ENCODE peak calls at places on chromosomes 5 and 9, in ten cellular contexts. T is prostate gland; U is tibial artery; I is CD8-positive, alpha-beta T cell; W is RWPE2; C is right lobe of liver; K is hepatocyte; Q is GM23248; J is endothelial cell of umbilical vein; D is heart right ventricle. S is an unnamed sample.
A peak's percentile ranks its signal among the peaks of the same experiment; 100 is the strongest.

GRCh38 chr5:2841208-2841607 is 89.7 kb upstream of the IRX2 start:
- DNase-seq in T (no peak), U (no peak), I (no peak), W (no peak), C (no peak), K (no peak), Q (no peak), J (no peak), D (no peak), S (no peak)

GRCh38 chr9:108300296-108301287 is 555.2 kb downstream of the ACTL7B start:
- DNase-seq in T (no peak), U (no peak), I (no peak), W (no peak), C (no peak), K (no peak), Q (no peak), J (no peak), D (no peak), S (no peak)

GRCh38 chr5:1228121-1228520 is 2.9 kb downstream of the SLC6A18 start:
- DNase-seq in T (no peak), U (no peak), I (no peak), W (no peak), C (no peak), K (no peak), Q (no peak), J (no peak), D (no peak), S (no peak)

GRCh38 chr5:96257904-96258303 is 175.1 kb downstream of the PCSK1 start:
- DNase-seq in T (no peak), U (no peak), I (no peak), W (no peak), C (no peak), K (no peak), Q (peak; percentile 89), J (no peak), D (no peak), S (no peak)

GRCh38 chr9:95852059-95853032 is 23.1 kb upstream of the ERCC6L2 start:
- DNase-seq in T (no peak), U (no peak), I (no peak), W (no peak), C (no peak), K (no peak), Q (peak; percentile 75), J (peak; percentile 63), D (no peak), S (peak; percentile 11)

GRCh38 chr9:123343428-123344272 is 12.3 kb upstream of the CRB2 start:
- DNase-seq in T (no peak), U (no peak), I (no peak), W (no peak), C (no peak), K (no peak), Q (peak; percentile 81), J (no peak), D (no peak), S (no peak)

GRCh38 chr9:98373622-98374021 is 118.2 kb upstream of the TBC1D2 start:
- DNase-seq in T (no peak), U (no peak), I (no peak), W (no peak), C (no peak), K (no peak), Q (peak; percentile 76), J (no peak), D (no peak), S (no peak)

GRCh38 chr5:79795764-79796398 is 106.2 kb downstream of the CMYA5 start:
- DNase-seq in T (no peak), U (no peak), I (no peak), W (no peak), C (peak; percentile 53), K (peak; percentile 13), Q (peak; percentile 23), J (no peak), D (peak; percentile 71), S (peak; percentile 26)

GRCh38 chr5:54063817-54064216 is 246.6 kb downstream of the ARL15 start:
- DNase-seq in T (no peak), U (no peak), I (no peak), W (no peak), C (no peak), K (no peak), Q (peak; percentile 84), J (no peak), D (no peak), S (no peak)

GRCh38 chr5:171743786-171744076 is 41.9 kb upstream of the SMIM23 start:
- DNase-seq in T (no peak), U (no peak), I (no peak), W (no peak), C (no peak), K (no peak), Q (no peak), J (no peak), D (no peak), S (no peak)

GRCh38 chr5:67639311-67639710 is 442.7 kb upstream of the CD180 start:
- DNase-seq in T (no peak), U (no peak), I (no peak), W (no peak), C (no peak), K (no peak), Q (no peak), J (no peak), D (peak; percentile 52), S (no peak)

GRCh38 chr5:150461231-150461630 is 11.7 kb upstream of the RPS14 start:
- DNase-seq in T (no peak), U (no peak), I (no peak), W (no peak), C (no peak), K (peak; percentile 37), Q (no peak), J (no peak), D (no peak), S (no peak)

GRCh38 chr5:139747583-139748504 is 47.8 kb upstream of the PSD2 start:
- DNase-seq in T (no peak), U (peak; percentile 46), I (peak; percentile 39), W (no peak), C (peak; percentile 88), K (peak; percentile 89), Q (peak; percentile 86), J (peak; percentile 21), D (peak; percentile 49), S (no peak)

GRCh38 chr9:69180200-69180599 is 6.1 kb downstream of the TJP2 start:
- DNase-seq in T (no peak), U (no peak), I (no peak), W (no peak), C (no peak), K (no peak), Q (no peak), J (no peak), D (no peak), S (no peak)
- H3K4me1 ChIP-seq in T (no peaks in the 10 kb centered on the region), U (peaks cover 67% of the 10 kb centered on the region), I (no peaks in the 10 kb centered on the region), W (peaks cover 64% of the 10 kb centered on the region), C (no peaks in the 10 kb centered on the region), K (peaks cover 46% of the 10 kb centered on the region), Q (peaks cover 23% of the 10 kb centered on the region), J (peaks cover 56% of the 10 kb centered on the region), D (peaks cover 42% of the 10 kb centered on the region), S (peaks cover 79% of the 10 kb centered on the region)

DNA sequence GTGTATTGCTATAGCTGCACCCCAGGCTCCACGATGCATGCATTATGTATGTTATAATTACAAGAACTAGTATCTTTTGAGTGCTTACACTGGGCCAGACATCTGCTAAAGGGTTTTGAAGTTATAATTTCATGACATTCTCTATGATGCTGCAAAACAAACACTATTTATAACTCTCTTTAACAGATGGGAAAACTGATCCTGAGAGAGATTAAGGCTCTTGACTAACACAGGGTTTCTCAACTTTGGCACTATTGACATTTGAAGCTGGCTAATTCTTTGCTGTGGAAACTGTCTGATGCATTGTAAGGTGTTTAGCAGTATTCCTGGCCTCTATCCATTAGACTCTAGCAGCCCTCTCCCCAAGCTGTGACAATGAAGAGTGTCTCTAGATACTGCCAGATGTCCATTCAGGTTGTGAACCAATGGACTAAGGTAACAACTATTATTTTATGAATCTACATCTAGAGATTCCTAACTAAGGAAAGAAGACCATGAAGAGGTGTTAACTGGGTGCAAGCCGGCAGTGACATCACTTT is 258.6 kb downstream of the ASTN2 start:
- DNase-seq in T (no peak), U (no peak), I (no peak), W (no peak), C (no peak), K (no peak), Q (no peak), J (no peak), D (no peak), S (no peak)
- H3K27me3 ChIP-seq in T (no peaks in the 10 kb centered on the region), U (no peaks in the 10 kb centered on the region), I (no peaks in the 10 kb centered on the region), W (no peaks in the 10 kb centered on the region), C (no peaks in the 10 kb centered on the region), K (no peaks in the 10 kb centered on the region), Q (no peaks in the 10 kb centered on the region), J (no peaks in the 10 kb centered on the region), D (no peaks in the 10 kb centered on the region), S (no peaks in the 10 kb centered on the region)

GRCh38 chr9:693460-694390 is 147.8 kb upstream of the DMRT1 start:
- DNase-seq in T (peak; percentile 61), U (peak; percentile 70), I (no peak), W (no peak), C (no peak), K (peak; percentile 40), Q (peak; percentile 90), J (peak; percentile 92), D (peak; percentile 81), S (no peak)
- H3K4me1 ChIP-seq in T (peaks cover 25% of the 10 kb centered on the region), U (peaks cover 89% of the 10 kb centered on the region), I (peaks cover 14% of the 10 kb centered on the region), W (peaks cover 63% of the 10 kb centered on the region), C (no peaks in the 10 kb centered on the region), K (peaks cover 38% of the 10 kb centered on the region), Q (peaks cover 68% of the 10 kb centered on the region), J (peaks cover 67% of the 10 kb centered on the region), D (peaks cover 68% of the 10 kb centered on the region), S (peaks cover 47% of the 10 kb centered on the region)

GRCh38 chr5:31626156-31626555 is 12.8 kb upstream of the PDZD2 start:
- DNase-seq in T (peak; percentile 67), U (no peak), I (no peak), W (no peak), C (peak; percentile 87), K (no peak), Q (no peak), J (no peak), D (peak; percentile 69), S (no peak)

GRCh38 chr5:31632460-31632859 is 6.5 kb upstream of the PDZD2 start:
- DNase-seq in T (no peak), U (no peak), I (no peak), W (no peak), C (no peak), K (no peak), Q (no peak), J (no peak), D (no peak), S (no peak)

GRCh38 chr5:31626604-31627234 is 12.2 kb upstream of the PDZD2 start:
- DNase-seq in T (no peak), U (no peak), I (no peak), W (no peak), C (no peak), K (no peak), Q (no peak), J (no peak), D (no peak), S (no peak)

GRCh38 chr5:31635446-31635845 is 3.5 kb upstream of the PDZD2 start:
- DNase-seq in T (no peak), U (no peak), I (no peak), W (no peak), C (no peak), K (no peak), Q (no peak), J (no peak), D (no peak), S (no peak)

DNA sequence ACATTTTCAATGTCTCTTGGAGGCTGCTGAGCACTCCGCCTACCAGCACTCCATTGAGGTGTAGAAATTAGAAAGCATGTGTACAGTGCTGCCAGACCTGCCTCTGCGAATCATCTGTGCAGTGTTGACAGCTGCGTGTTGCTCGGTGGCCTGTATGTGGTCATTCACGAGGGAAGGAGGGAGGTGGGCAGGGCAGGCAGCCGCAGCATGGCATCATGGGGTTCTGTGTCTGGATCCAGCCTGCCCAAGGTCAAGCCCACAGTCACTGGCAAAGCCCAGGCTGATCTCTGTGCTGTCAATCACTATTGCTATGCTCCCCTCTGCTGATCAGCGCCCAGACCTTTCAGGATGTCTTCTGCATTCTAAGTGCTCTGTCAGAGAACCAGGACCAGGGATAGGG is 8.0 kb upstream of the PDZD2 start:
- DNase-seq in T (no peak), U (no peak), I (no peak), W (no peak), C (no peak), K (no peak), Q (no peak), J (no peak), D (peak; percentile 83), S (no peak)
- H3K27me3 ChIP-seq in T (no peaks in the 10 kb centered on the region), U (no peaks in the 10 kb centered on the region), I (peaks cover 4% of the 10 kb centered on the region), W (no peaks in the 10 kb centered on the region), C (no peaks in the 10 kb centered on the region), K (peaks cover 1% of the 10 kb centered on the region), Q (peaks cover 3% of the 10 kb centered on the region), J (no peaks in the 10 kb centered on the region), D (no peaks in the 10 kb centered on the region), S (peaks cover 62% of the 10 kb centered on the region)